ENCODE peak calls at places on chromosomes 5 and 9, in eight cellular contexts. H is sigmoid colon, L is esophagus squamous epithelium, U is A549, A is adrenal gland, K is IMR-90, Z is uterus, J is Peyer's patch. M is an unnamed sample.

GRCh38 chr9:2362170-2362569 is 259.4 kb upstream of the VLDLR start:
- DNase-seq in K (no peak), H (no peak), Z (no peak), A (no peak), L (no peak), U (no peak), J (no peak), M (no peak)

GRCh38 chr9:114791312-114791711 is 14.5 kb downstream of the TNFSF15 start:
- DNase-seq in H (no peak), L (no peak), U (no peak), A (no peak), K (no peak), Z (no peak), J (no peak), M (no peak)

GRCh38 chr9:71897573-71897972 is 13.4 kb downstream of the ABHD17B start:
- DNase-seq in L (no peak), K (no peak), A (no peak), Z (no peak), U (no peak), J (no peak), H (no peak), M (no peak)

GRCh38 chr5:137615171-137615775 is 116.1 kb upstream of the SPOCK1 start:
- DNase-seq in L (no peak), U (no peak), H (no peak), A (no peak), K (no peak), J (no peak), Z (no peak), M (no peak)

GRCh38 chr5:134595458-134595838 is 37.2 kb downstream of the SAR1B start:
- DNase-seq in U (no peak), H (no peak), J (no peak), L (no peak), A (no peak), K (no peak), Z (no peak), M (no peak)

GRCh38 chr5:1933364-1934055 is 50.8 kb upstream of the IRX4 start:
- DNase-seq in H (no peak), K (no peak), J (no peak), A (no peak), U (no peak), L (no peak), Z (no peak), M (no peak)

GRCh38 chr9:68610016-68610415 is 69.3 kb upstream of the TMEM252 start:
- DNase-seq in U (no peak), Z (no peak), J (peak; percentile 53), A (no peak), L (no peak), H (no peak), K (no peak), M (peak; percentile 41)

GRCh38 chr5:7209583-7210139 is 186.3 kb upstream of the ADCY2 start:
- DNase-seq in U (no peak), H (no peak), K (no peak), L (no peak), A (no peak), Z (no peak), J (no peak), M (no peak)

GRCh38 chr5:134445841-134446818 is 34.4 kb upstream of the CDKN2AIPNL start:
- DNase-seq in K (no peak), H (peak; percentile 60), U (no peak), A (no peak), Z (no peak), J (no peak), L (no peak), M (no peak)

GRCh38 chr9:91032056-91032455 is 230.4 kb downstream of the SYK start:
- DNase-seq in Z (no peak), L (no peak), U (no peak), A (no peak), H (no peak), J (peak; percentile 35), K (no peak), M (no peak)

GRCh38 chr5:139808481-139809330 is 13.1 kb downstream of the PSD2 start:
- DNase-seq in A (no peak), U (no peak), L (no peak), H (no peak), K (peak; percentile 24), Z (no peak), J (no peak), M (no peak)
- H3K27ac ChIP-seq in A (no peak overlapping the region), U (no peak overlapping the region), L (no peak overlapping the region), H (no peak overlapping the region), K (no peak overlapping the region), Z (no peak overlapping the region), J (no peak overlapping the region), M (no peak overlapping the region)

GRCh38 chr9:12774861-12775367 is at the start of gene LURAP1L:
- DNase-seq in K (peak; percentile 83), Z (peak; percentile 59), U (peak; percentile 86), H (peak; percentile 88), L (no peak), A (peak; percentile 57), J (peak; percentile 73), M (peak; percentile 64)

GRCh38 chr9:12776775-12777055 is 1.9 kb downstream of the LURAP1L start:
- DNase-seq in U (no peak), H (no peak), K (peak; percentile 63), L (no peak), Z (no peak), A (no peak), J (no peak), M (no peak)

GRCh38 chr9:12775373-12775962 is 648 bp downstream of the LURAP1L start:
- DNase-seq in U (no peak), J (peak; percentile 48), A (no peak), L (no peak), Z (no peak), K (no peak), H (peak; percentile 67), M (no peak)

GRCh38 chr9:12777149-12778010 is 2.6 kb downstream of the LURAP1L start:
- DNase-seq in H (no peak), Z (no peak), J (no peak), U (no peak), L (no peak), K (no peak), A (no peak), M (no peak)

GRCh38 chr9:12775963-12776774 is 1.3 kb downstream of the LURAP1L start:
- DNase-seq in H (peak; percentile 96), K (peak; percentile 89), U (peak; percentile 93), Z (peak; percentile 86), A (peak; percentile 93), J (peak; percentile 88), L (no peak), M (peak; percentile 82)
- TF ChIP-seq POLR2A in H (no peak), K (peak; percentile 45), U (peak; percentile 34), Z (no peak), A (peak; percentile 15), J (peak; percentile 66), L (no peak), M (no peak)

DNA sequence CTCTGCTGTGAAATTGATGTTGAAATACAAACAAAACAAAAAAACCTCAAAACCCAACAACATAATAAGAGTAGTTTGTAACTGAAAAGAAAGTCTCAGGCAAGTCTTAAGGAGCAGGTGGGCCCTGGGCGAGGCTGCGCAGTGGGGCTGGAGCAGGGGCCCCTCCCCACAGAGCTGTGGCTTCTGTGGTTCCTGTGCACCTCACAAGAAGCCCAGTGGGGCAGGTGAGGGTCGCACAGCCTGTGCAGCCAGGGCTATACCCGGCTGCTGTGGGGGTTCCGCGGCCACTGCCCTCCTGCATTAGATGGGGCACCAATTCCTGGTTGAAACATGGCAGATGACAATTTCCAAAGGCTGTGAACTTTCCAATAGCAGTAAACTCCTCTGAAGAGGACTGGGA is 75.3 kb downstream of the TRIO start:
- DNase-seq in J (no peak), U (no peak), Z (no peak), A (no peak), H (no peak), K (no peak), L (no peak), M (no peak)
- H3K27ac ChIP-seq in J (peak overlapping the region; percentile 59), U (peak overlapping the region; percentile 12), Z (peak overlapping the region; percentile 30), A (peak overlapping the region; percentile 58), H (peak overlapping the region; percentile 73), K (peak overlapping the region; percentile 2), L (peak overlapping the region; percentile 64), M (peak overlapping the region; percentile 76)

GRCh38 chr9:137128158-137129088 is 10.5 kb upstream of the GRIN1 start:
- DNase-seq in H (no peak), U (no peak), Z (no peak), J (no peak), L (no peak), A (no peak), K (no peak), M (no peak)

GRCh38 chr9:137127301-137128157 is 11.4 kb upstream of the GRIN1 start:
- DNase-seq in H (no peak), K (no peak), L (no peak), A (no peak), Z (no peak), J (peak; percentile 62), U (peak; percentile 57), M (peak; percentile 79)

GRCh38 chr9:137129089-137129455 is 9.9 kb upstream of the GRIN1 start:
- DNase-seq in K (peak; percentile 25), U (peak; percentile 51), H (no peak), J (peak; percentile 60), A (no peak), Z (no peak), L (no peak), M (peak; percentile 35)

GRCh38 chr9:137130176-137130755 is 8.7 kb upstream of the GRIN1 start:
- DNase-seq in Z (no peak), J (no peak), K (no peak), H (no peak), L (no peak), A (no peak), U (no peak), M (no peak)

GRCh38 chr9:137129456-137130175 is 9.3 kb upstream of the GRIN1 start:
- DNase-seq in L (peak; percentile 48), K (peak; percentile 91), H (peak; percentile 91), J (peak; percentile 96), U (peak; percentile 95), Z (peak; percentile 53), A (peak; percentile 88), M (peak; percentile 90)
- TF ChIP-seq POLR2A in L (peak; percentile 33), K (no peak), H (no peak), J (peak; percentile 53), U (peak; percentile 85), Z (no peak), A (peak; percentile 44), M (no peak)

GRCh38 chr5:72817076-72817476 is 615 bp downstream of the TNPO1 start:
- DNase-seq in A (peak; percentile 52), J (peak; percentile 74), L (no peak), H (peak; percentile 81), K (peak; percentile 88), U (peak; percentile 52), Z (peak; percentile 46), M (peak; percentile 56)
- H3K27ac ChIP-seq in A (peak overlapping the region; percentile 98), J (peak overlapping the region; percentile 99), L (peak overlapping the region; percentile 99), H (peak overlapping the region; percentile 96), K (peak overlapping the region; percentile 95), U (peak overlapping the region; percentile 96), Z (peak overlapping the region; percentile 99), M (peak overlapping the region; percentile 98)

GRCh38 chr5:79513519-79514390 is at the start of gene HOMER1:
- DNase-seq in L (no peak), Z (peak; percentile 83), J (peak; percentile 84), U (peak; percentile 78), H (peak; percentile 90), A (peak; percentile 69), K (peak; percentile 73), M (peak; percentile 76)
- TF ChIP-seq POLR2A in L (no peak), Z (peak; percentile 11), J (no peak), U (peak; percentile 43), H (no peak), A (no peak), K (peak; percentile 90), M (no peak)

GRCh38 chr5:96582343-96582742 is 79.8 kb upstream of the CAST start:
- DNase-seq in A (no peak), H (no peak), Z (no peak), L (no peak), K (peak; percentile 55), J (peak; percentile 72), U (no peak), M (no peak)
- H3K27ac ChIP-seq in A (no peak overlapping the region), H (no peak overlapping the region), Z (no peak overlapping the region), L (no peak overlapping the region), K (no peak overlapping the region), J (no peak overlapping the region), U (no peak overlapping the region), M (no peak overlapping the region)

M was measured in stomach.